ENCODE peak calls at places on chromosomes 6 and 20, in eight cellular contexts. I, N, D, G, E, B, M and J are unnamed samples.

GRCh38 chr6:68777956-68778355 is 142.9 kb downstream of the ADGRB3 start:
- DNase-seq in G (peak), E (no peak), D (no peak), M (peak), B (no peak), N (peak), I (no peak), J (peak)

GRCh38 chr6:50062051-50062450 is 12.3 kb upstream of the DEFB112 start:
- DNase-seq in M (no peak), N (no peak), I (no peak), E (peak), G (peak), B (no peak), D (no peak), J (no peak)

GRCh38 chr6:107202876-107203468 is 87.7 kb upstream of the BEND3 start:
- DNase-seq in B (no peak), M (peak), D (no peak), E (no peak), G (peak), I (no peak), N (no peak), J (no peak)

GRCh38 chr6:89501239-89501638 is 68.3 kb downstream of the ANKRD6 start:
- DNase-seq in M (no peak), G (no peak), B (no peak), D (no peak), E (no peak), I (no peak), N (no peak), J (peak)

GRCh38 chr20:17794400-17794799 is 94.6 kb downstream of the BANF2 start:
- DNase-seq in I (no peak), B (peak), D (no peak), M (no peak), N (no peak), G (no peak), E (no peak), J (no peak)

GRCh38 chr6:170443151-170443662 is 109.9 kb downstream of the PSMB1 start:
- DNase-seq in D (peak), N (no peak), I (no peak), G (no peak), E (no peak), M (no peak), B (no peak), J (no peak)

GRCh38 chr20:46051556-46052323 is 22.7 kb downstream of the SLC12A5 start:
- DNase-seq in I (no peak), E (no peak), D (no peak), N (no peak), B (no peak), G (peak), M (peak), J (no peak)

GRCh38 chr6:108838101-108838717 is 10.0 kb upstream of the ARMC2 start:
- DNase-seq in B (no peak), N (peak), D (no peak), G (peak), E (peak), I (no peak), M (no peak), J (no peak)

GRCh38 chr6:53565886-53566285 is 21.0 kb upstream of the GCLC start:
- DNase-seq in D (no peak), E (no peak), M (no peak), I (no peak), B (no peak), G (peak), N (no peak), J (no peak)

GRCh38 chr6:144845181-144845580 is 560.0 kb downstream of the UTRN start:
- DNase-seq in E (no peak), D (no peak), M (no peak), G (no peak), B (no peak), I (no peak), N (peak), J (no peak)

GRCh38 chr20:47502271-47502730 is 614 bp downstream of the NCOA3 start:
- DNase-seq in G (no peak), I (no peak), B (no peak), N (peak), M (no peak), E (no peak), D (peak), J (peak)

GRCh38 chr20:23773579-23773978 is 22.8 kb upstream of the CST1 start:
- DNase-seq in I (no peak), M (no peak), N (no peak), G (no peak), E (no peak), D (no peak), B (no peak), J (no peak)

GRCh38 chr6:142760152-142760551 is 184.8 kb downstream of the HIVEP2 start:
- DNase-seq in N (peak), B (no peak), E (no peak), D (no peak), I (peak), G (peak), M (no peak), J (no peak)

GRCh38 chr6:159728552-159728951 is 1.2 kb downstream of the WTAP start:
- DNase-seq in I (no peak), G (peak), M (no peak), N (no peak), B (no peak), D (no peak), E (no peak), J (no peak)

GRCh38 chr6:149913542-149914240 is 9.2 kb downstream of the RAET1G start:
- DNase-seq in I (no peak), D (no peak), G (no peak), N (no peak), B (peak), M (no peak), E (no peak), J (no peak)

GRCh38 chr20:48773837-48774418 is 53.9 kb downstream of the PREX1 start:
- DNase-seq in G (no peak), D (no peak), I (peak), B (no peak), N (no peak), E (no peak), M (no peak), J (no peak)

GRCh38 chr20:17721802-17722486 is 22.2 kb downstream of the BANF2 start:
- DNase-seq in M (no peak), I (no peak), G (peak), D (peak), B (no peak), N (peak), E (no peak), J (no peak)

GRCh38 chr6:166969390-166970002 is 13.1 kb upstream of the RNASET2 start:
- DNase-seq in M (no peak), D (no peak), B (no peak), I (no peak), E (no peak), G (no peak), N (no peak), J (no peak)